ENCODE peak calls at places on chromosomes 11 and 22, in five cellular contexts. E is iPS DF 19.7, Q is nephron progenitor cell, F is M059J, S is thoracic aorta. C is an unnamed sample.

GRCh38 chr11:47387944-47388696 is 9.8 kb upstream of the SPI1 start:
- DNase-seq in F (no peak), Q (no peak), E (no peak), S (no peak), C (no peak)

GRCh38 chr22:17563936-17564391 is 666 bp downstream of the SLC25A18 start:
- DNase-seq in F (peak), Q (no peak), S (no peak), E (no peak), C (peak)

GRCh38 chr22:47443836-47444745 is 681.6 kb downstream of the TBC1D22A start:
- DNase-seq in Q (no peak), E (no peak), S (no peak), F (no peak), C (no peak)

GRCh38 chr11:111775024-111775710 is 9.0 kb upstream of the PPP2R1B start:
- DNase-seq in Q (no peak), F (peak), S (no peak), E (no peak), C (peak)

GRCh38 chr11:94603587-94603986 is 36.4 kb downstream of the PIWIL4 start:
- DNase-seq in Q (no peak), E (no peak), F (no peak), S (no peak), C (no peak)

GRCh38 chr11:65112551-65113360 is 1.1 kb downstream of the TM7SF2 start:
- DNase-seq in Q (peak), E (no peak), F (no peak), S (no peak), C (peak)

GRCh38 chr11:3083321-3083720 is 26.1 kb upstream of the CARS1 start:
- DNase-seq in Q (no peak), F (no peak), S (no peak), E (no peak), C (no peak)

GRCh38 chr22:41857160-41857859 is 24.4 kb downstream of the SREBF2 start:
- DNase-seq in S (no peak), F (peak), E (peak), Q (peak), C (peak)

GRCh38 chr11:62610403-62610802 is 2.2 kb downstream of the EML3 start:
- DNase-seq in F (no peak), E (no peak), Q (no peak), S (no peak), C (no peak)

GRCh38 chr11:44368886-44369285 is 58.9 kb upstream of the ALX4 start:
- DNase-seq in S (no peak), E (no peak), Q (no peak), F (no peak), C (no peak)

GRCh38 chr22:45890351-45890635 is 86.7 kb downstream of the WNT7B start:
- DNase-seq in F (no peak), E (no peak), Q (no peak), S (no peak), C (no peak)

GRCh38 chr11:119584193-119585037 is 144.6 kb downstream of the NECTIN1 start:
- DNase-seq in E (peak), Q (peak), S (no peak), F (peak), C (peak)

GRCh38 chr11:112526699-112527410 is 266.2 kb upstream of the PLET1 start:
- DNase-seq in E (no peak), F (peak), S (no peak), Q (no peak), C (peak)

GRCh38 chr11:85123752-85124231 is 503.4 kb downstream of the DLG2 start:
- DNase-seq in E (no peak), F (no peak), S (no peak), Q (no peak), C (no peak)

C was measured in EH.